ENCODE peak calls at places on chromosomes 13 and 19, in eight cellular contexts. M is dorsolateral prefrontal cortex, V is ELR, U is amygdala, X is B cell, K is NCI-H446 treated with DMSO at 0.1 percent for 48 hours, Q is AG10803, L is A549. P is an unnamed sample.

GRCh38 chr19:35013047-35013819 is 13.1 kb downstream of the GRAMD1A start:
- DNase-seq in L (peak; percentile 86), M (peak; percentile 51), Q (peak; percentile 38), X (peak; percentile 84), V (peak; percentile 61), K (no peak), U (no peak), P (peak; percentile 57)

GRCh38 chr19:584240-585001 is 5.3 kb upstream of the HCN2 start:
- DNase-seq in Q (no peak), V (peak; percentile 59), L (no peak), K (no peak), X (peak; percentile 82), U (no peak), M (no peak), P (peak; percentile 63)

GRCh38 chr13:112117955-112118302 is 51.0 kb downstream of the SOX1 start:
- DNase-seq in L (no peak), M (peak; percentile 11), K (no peak), Q (no peak), V (no peak), X (no peak), U (no peak), P (no peak)

GRCh38 chr13:33259296-33259695 is 26.3 kb downstream of the STARD13 start:
- DNase-seq in Q (peak; percentile 58), M (no peak), X (no peak), L (no peak), V (no peak), U (no peak), K (no peak), P (no peak)

GRCh38 chr13:20264271-20265018 is 32.3 kb upstream of the GJB6 start:
- DNase-seq in K (no peak), V (no peak), X (no peak), U (no peak), M (no peak), L (no peak), Q (no peak), P (no peak)

GRCh38 chr19:43598445-43599240 is 2.2 kb downstream of the ZNF576 start:
- DNase-seq in X (no peak), L (no peak), M (no peak), Q (no peak), U (no peak), K (no peak), V (no peak), P (no peak)

GRCh38 chr13:95608640-95609280 is 35.7 kb downstream of the DZIP1 start:
- DNase-seq in L (no peak), U (no peak), M (no peak), Q (peak; percentile 42), X (no peak), K (no peak), V (no peak), P (peak; percentile 62)

GRCh38 chr13:24627090-24627714 is 53.0 kb upstream of the ATP12A start:
- DNase-seq in Q (peak; percentile 29), L (peak; percentile 13), V (peak; percentile 28), K (no peak), X (no peak), M (no peak), U (no peak), P (no peak)

GRCh38 chr13:72952529-72953141 is 106.2 kb upstream of the KLF5 start:
- DNase-seq in M (no peak), V (peak; percentile 18), U (no peak), Q (no peak), X (no peak), K (no peak), L (no peak), P (no peak)

GRCh38 chr19:10226376-10227214 is 4.5 kb downstream of the S1PR2 start:
- DNase-seq in L (no peak), X (no peak), M (no peak), U (no peak), V (peak; percentile 71), Q (peak; percentile 92), K (no peak), P (peak; percentile 93)

GRCh38 chr19:5623397-5624153 is 692 bp downstream of the SAFB start:
- DNase-seq in Q (no peak), X (no peak), L (no peak), M (no peak), V (peak; percentile 29), U (no peak), K (no peak), P (no peak)

GRCh38 chr19:35353635-35354034 is 4.6 kb upstream of the FFAR3 start:
- DNase-seq in M (no peak), L (no peak), V (no peak), X (peak; percentile 9), K (no peak), U (no peak), Q (no peak), P (no peak)

GRCh38 chr13:27446986-27447583 is 3.3 kb downstream of the MTIF3 start:
- DNase-seq in M (no peak), L (no peak), V (no peak), X (peak; percentile 74), K (no peak), U (no peak), Q (no peak), P (no peak)

GRCh38 chr13:41411536-41411935 is 45.8 kb upstream of the RGCC start:
- DNase-seq in X (peak; percentile 26), L (no peak), M (no peak), Q (peak; percentile 78), U (peak; percentile 1), K (no peak), V (peak; percentile 60), P (peak; percentile 79)

GRCh38 chr13:30617315-30618185 is at the start of gene USPL1:
- DNase-seq in V (peak; percentile 98), X (peak; percentile 100), M (peak; percentile 95), L (peak; percentile 73), K (peak; percentile 97), U (peak; percentile 94), Q (peak; percentile 100), P (peak; percentile 100)

GRCh38 chr13:45119469-45119989 is 781 bp upstream of the GTF2F2 start:
- DNase-seq in M (no peak), V (peak; percentile 58), K (no peak), U (no peak), X (peak; percentile 66), Q (peak; percentile 59), L (no peak), P (peak; percentile 87)

GRCh38 chr13:51997641-51998330 is 13.5 kb downstream of the ATP7B start:
- DNase-seq in L (no peak), K (no peak), V (no peak), U (no peak), Q (no peak), M (no peak), X (no peak), P (no peak)

GRCh38 chr19:45161715-45162463 is 1.1 kb upstream of the NKPD1 start:
- DNase-seq in V (peak; percentile 60), U (no peak), K (no peak), X (no peak), Q (no peak), M (no peak), L (no peak), P (peak; percentile 47)

GRCh38 chr13:51541809-51542258 is 42.4 kb upstream of the WDFY2 start:
- DNase-seq in X (no peak), K (no peak), U (no peak), V (no peak), Q (no peak), L (no peak), M (no peak), P (no peak)

GRCh38 chr13:95641961-95642621 is 2.4 kb downstream of the DZIP1 start:
- DNase-seq in V (peak; percentile 76), Q (peak; percentile 60), M (no peak), K (no peak), L (no peak), U (no peak), X (no peak), P (peak; percentile 65)

GRCh38 chr19:43789029-43789428 is 8.3 kb upstream of the KCNN4 start:
- DNase-seq in U (no peak), X (peak; percentile 52), L (no peak), K (no peak), M (no peak), V (peak; percentile 56), Q (peak; percentile 40), P (peak; percentile 55)

GRCh38 chr19:22144394-22144793 is 52.4 kb downstream of the ZNF676 start:
- DNase-seq in K (no peak), L (no peak), M (no peak), Q (no peak), V (peak; percentile 15), U (no peak), X (peak; percentile 12), P (peak; percentile 30)

GRCh38 chr19:29680447-29680846 is 15.2 kb downstream of the PLEKHF1 start:
- DNase-seq in L (no peak), V (peak; percentile 17), Q (no peak), M (no peak), K (no peak), X (peak; percentile 77), U (no peak), P (no peak)

GRCh38 chr13:22198001-22198400 is 527.1 kb downstream of the FGF9 start:
- DNase-seq in X (no peak), M (no peak), U (no peak), V (no peak), K (no peak), Q (no peak), L (no peak), P (no peak)

GRCh38 chr19:10593820-10594637 is 6.9 kb upstream of the AP1M2 start:
- DNase-seq in M (peak; percentile 58), L (no peak), Q (peak; percentile 61), V (no peak), X (peak; percentile 58), U (peak; percentile 40), K (no peak), P (peak; percentile 84)